ENCODE peak calls at places on chromosomes 13 and 19, in eight cellular contexts. A is stomach, T is aorta, Z is HAP-1, G is spleen, K is GM23338, S is gastrocnemius medialis, P is mucosa of descending colon. E is an unnamed sample. For H3K36me3, the result is how much of the 10 kb centered on the place peaks cover.

GRCh38 chr19:46206176-46206575 is 23.4 kb upstream of the IGFL1 start:
- DNase-seq in A (no peak), T (peak), Z (no peak), G (no peak), K (no peak), S (peak), P (no peak), E (no peak)

GRCh38 chr13:99313473-99313872 is 6.3 kb upstream of the GPR183 start:
- DNase-seq in A (no peak), T (no peak), Z (no peak), G (no peak), K (peak), S (no peak), P (no peak), E (no peak)

GRCh38 chr19:23699521-23699860 is 12.5 kb upstream of the ZNF675 start:
- DNase-seq in A (no peak), T (no peak), Z (peak), G (no peak), K (no peak), S (no peak), P (no peak), E (no peak)

GRCh38 chr13:43127827-43128226 is 104.4 kb downstream of the DNAJC15 start:
- DNase-seq in A (no peak), T (no peak), Z (no peak), G (no peak), K (no peak), S (no peak), P (no peak), E (no peak)

GRCh38 chr19:768424-768823 is 17.5 kb downstream of the MISP start:
- DNase-seq in A (no peak), T (no peak), Z (no peak), G (no peak), K (no peak), S (no peak), P (no peak), E (no peak)

GRCh38 chr13:33918199-33918932 is 100.4 kb downstream of the RFC3 start:
- DNase-seq in A (no peak), T (no peak), Z (no peak), G (no peak), K (no peak), S (no peak), P (no peak), E (no peak)

GRCh38 chr13:29934531-29935308 is 84.3 kb upstream of the UBL3 start:
- DNase-seq in A (no peak), T (no peak), Z (no peak), G (no peak), K (no peak), S (no peak), P (no peak), E (no peak)

GRCh38 chr13:75359266-75359665 is 122.7 kb downstream of the TBC1D4 start:
- DNase-seq in A (no peak), T (no peak), Z (peak), G (no peak), K (peak), S (no peak), P (no peak), E (no peak)

GRCh38 chr19:311813-312261 is 20.6 kb upstream of the PLPP2 start:
- DNase-seq in A (peak), T (peak), Z (no peak), G (peak), K (no peak), S (no peak), P (peak), E (no peak)

GRCh38 chr19:11729586-11729985 is 9.2 kb downstream of the ZNF823 start:
- DNase-seq in A (no peak), T (no peak), Z (no peak), G (no peak), K (no peak), S (no peak), P (no peak), E (no peak)

GRCh38 chr19:41701401-41702075 is 6.9 kb upstream of the CEACAM5 start:
- DNase-seq in A (peak), T (peak), Z (peak), G (peak), K (peak), S (no peak), P (no peak), E (peak)

GRCh38 chr19:55028757-55029156 is 9.3 kb downstream of the GP6 start:
- DNase-seq in A (no peak), T (no peak), Z (no peak), G (no peak), K (no peak), S (no peak), P (no peak), E (no peak)

GRCh38 chr13:111256946-111257345 is 63.5 kb upstream of the TEX29 start:
- DNase-seq in A (no peak), T (no peak), Z (no peak), G (no peak), K (no peak), S (no peak), P (no peak), E (no peak)

GRCh38 chr19:15181394-15181793 is 19.4 kb downstream of the NOTCH3 start:
- DNase-seq in A (no peak), T (no peak), Z (no peak), G (no peak), K (peak), S (no peak), P (no peak), E (no peak)

GRCh38 chr19:15184776-15185175 is 16.0 kb downstream of the NOTCH3 start:
- DNase-seq in A (no peak), T (no peak), Z (no peak), G (no peak), K (no peak), S (no peak), P (no peak), E (no peak)

GRCh38 chr19:15178629-15179308 is 22.0 kb downstream of the NOTCH3 start:
- DNase-seq in A (no peak), T (no peak), Z (no peak), G (no peak), K (peak), S (no peak), P (no peak), E (no peak)

GRCh38 chr19:15177269-15178116 is 23.3 kb downstream of the NOTCH3 start:
- DNase-seq in A (peak), T (peak), Z (peak), G (peak), K (peak), S (peak), P (peak), E (peak)

DNA sequence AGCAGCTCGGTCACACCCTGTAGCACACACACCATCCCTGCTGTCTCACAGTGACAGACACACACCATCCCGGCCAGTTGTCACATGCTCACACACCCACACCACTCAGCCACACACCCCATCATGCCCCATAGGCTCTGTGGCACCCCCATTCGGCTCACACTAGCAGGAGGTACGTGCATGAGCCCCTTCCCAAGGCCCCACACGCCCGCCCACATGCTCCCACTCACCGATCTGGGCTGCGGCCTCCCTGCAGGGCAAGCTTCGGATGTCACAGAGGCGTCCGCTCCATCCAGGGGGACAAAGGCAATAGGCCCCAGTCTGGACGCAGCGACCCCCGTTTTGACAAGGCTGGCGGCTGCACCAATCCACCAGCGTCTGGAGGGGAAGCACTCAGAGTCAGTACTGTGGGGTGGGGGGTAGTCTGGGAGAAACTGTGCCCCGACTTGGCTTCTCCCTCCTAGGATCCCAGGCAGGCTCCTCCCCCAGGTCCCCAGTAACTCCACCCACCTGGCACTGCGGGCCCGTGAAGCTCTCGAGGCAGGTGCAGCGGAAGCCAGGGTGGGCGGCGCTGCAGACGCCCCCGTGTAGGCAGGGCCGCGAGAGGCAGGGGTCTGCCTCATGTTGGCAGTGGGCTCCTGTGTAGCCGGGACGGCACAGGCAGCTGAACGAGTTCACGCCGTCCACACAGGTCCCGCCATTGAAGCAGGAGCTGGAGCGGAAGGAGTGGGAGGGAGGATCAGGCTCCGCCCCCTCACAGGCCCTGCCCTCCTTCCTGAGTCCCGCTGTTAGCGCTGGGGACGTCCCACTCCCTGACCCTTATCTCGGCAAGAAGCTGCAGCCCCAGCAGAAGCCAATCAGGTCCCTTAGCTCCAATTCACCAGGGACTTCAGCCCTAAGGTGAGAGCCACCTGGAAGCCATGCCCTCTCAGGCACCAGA is 20.1 kb downstream of the NOTCH3 start:
- DNase-seq in A (peak), T (no peak), Z (no peak), G (peak), K (peak), S (no peak), P (no peak), E (no peak)
- H3K36me3 ChIP-seq in A (under half), T (under half), Z (under half), G (under half), K (under half), S (under half), P (under half), E (under half)

GRCh38 chr13:107091386-107091785 is 523.4 kb upstream of the ARGLU1 start:
- DNase-seq in A (no peak), T (no peak), Z (no peak), G (no peak), K (no peak), S (no peak), P (no peak), E (no peak)
- H3K36me3 ChIP-seq in A (under half), T (under half), Z (under half), G (under half), K (under half), S (under half), P (under half), E (under half)

GRCh38 chr13:100314132-100314910 is 225.4 kb downstream of the PCCA start:
- DNase-seq in A (no peak), T (no peak), Z (no peak), G (no peak), K (no peak), S (no peak), P (no peak), E (no peak)
- H3K36me3 ChIP-seq in A (under half), T (under half), Z (under half), G (under half), K (under half), S (under half), P (under half), E (under half)

GRCh38 chr19:3646336-3647092 is 19.9 kb upstream of the CACTIN start:
- DNase-seq in A (no peak), T (no peak), Z (no peak), G (no peak), K (no peak), S (no peak), P (no peak), E (no peak)
- H3K36me3 ChIP-seq in A (half or more), T (under half), Z (under half), G (half or more), K (under half), S (under half), P (under half), E (half or more)

GRCh38 chr19:16228637-16229321 is 31.1 kb downstream of the AP1M1 start:
- DNase-seq in A (no peak), T (no peak), Z (no peak), G (no peak), K (no peak), S (no peak), P (no peak), E (no peak)

GRCh38 chr19:16232127-16232526 is 34.4 kb downstream of the AP1M1 start:
- DNase-seq in A (no peak), T (no peak), Z (no peak), G (no peak), K (no peak), S (no peak), P (no peak), E (no peak)

GRCh38 chr19:16226878-16227836 is 29.4 kb downstream of the AP1M1 start:
- DNase-seq in A (no peak), T (no peak), Z (no peak), G (no peak), K (no peak), S (no peak), P (no peak), E (no peak)

GRCh38 chr19:16227837-16228636 is 30.3 kb downstream of the AP1M1 start:
- DNase-seq in A (no peak), T (no peak), Z (no peak), G (no peak), K (no peak), S (no peak), P (no peak), E (no peak)

DNA sequence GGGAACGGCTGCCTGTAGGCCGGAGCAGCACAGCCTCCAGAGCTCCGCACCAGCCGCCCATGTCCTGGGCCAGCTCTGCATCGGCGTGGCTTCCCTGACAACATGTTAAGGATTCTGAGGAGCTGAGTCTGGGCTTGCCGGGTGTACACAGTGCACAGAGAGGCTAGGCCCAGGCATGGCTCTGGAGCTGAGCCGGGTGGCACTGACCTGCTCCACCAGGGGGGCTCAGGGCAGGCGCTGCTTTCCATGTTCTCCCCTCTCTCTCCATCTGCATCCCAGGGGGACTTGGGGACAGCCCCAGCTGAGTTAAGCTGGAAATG is 31.6 kb downstream of the AP1M1 start:
- DNase-seq in A (no peak), T (no peak), Z (no peak), G (no peak), K (no peak), S (no peak), P (no peak), E (no peak)
- H3K36me3 ChIP-seq in A (half or more), T (under half), Z (under half), G (half or more), K (under half), S (under half), P (under half), E (half or more)

DNA sequence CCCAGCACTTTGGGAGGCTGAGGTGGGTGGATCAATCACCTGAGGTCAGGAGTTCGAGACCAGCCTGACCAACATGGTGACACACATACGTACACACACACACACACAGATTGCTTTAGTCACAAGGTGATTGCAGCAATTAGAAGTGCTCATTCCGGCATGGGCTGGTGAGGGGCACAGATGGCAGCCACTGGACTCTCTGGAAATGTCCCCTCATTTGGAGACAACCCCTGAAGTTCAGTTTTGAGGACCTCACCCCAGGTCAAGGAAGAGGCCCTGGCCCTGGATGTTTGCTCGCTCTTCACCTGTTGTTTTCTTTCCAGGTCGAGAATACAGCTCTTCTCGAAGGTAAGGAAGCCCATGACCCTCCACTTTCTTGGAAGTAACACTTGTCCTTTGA is 6.1 kb downstream of the ZNF296 start:
- DNase-seq in A (no peak), T (no peak), Z (no peak), G (no peak), K (no peak), S (no peak), P (no peak), E (no peak)
- H3K36me3 ChIP-seq in A (half or more), T (under half), Z (half or more), G (half or more), K (under half), S (under half), P (under half), E (under half)

GRCh38 chr13:113819731-113820715 is 43.9 kb downstream of the GAS6 start:
- DNase-seq in A (no peak), T (peak), Z (no peak), G (peak), K (no peak), S (no peak), P (no peak), E (no peak)
- H3K36me3 ChIP-seq in A (under half), T (under half), Z (under half), G (half or more), K (under half), S (under half), P (under half), E (under half)

GRCh38 chr19:57830071-57830602 is at the start of gene ZNF587B:
- DNase-seq in A (peak), T (peak), Z (peak), G (peak), K (peak), S (peak), P (no peak), E (peak)

GRCh38 chr19:57820599-57820998 is 5.9 kb upstream of the ZNF552 start:
- DNase-seq in A (no peak), T (no peak), Z (no peak), G (no peak), K (no peak), S (no peak), P (no peak), E (no peak)

GRCh38 chr19:57829316-57829715 is 783 bp upstream of the ZNF587B start:
- DNase-seq in A (no peak), T (no peak), Z (no peak), G (no peak), K (no peak), S (no peak), P (no peak), E (no peak)

GRCh38 chr19:57825501-57825900 is 4.6 kb upstream of the ZNF587B start:
- DNase-seq in A (no peak), T (no peak), Z (no peak), G (no peak), K (no peak), S (no peak), P (no peak), E (no peak)
- H3K36me3 ChIP-seq in A (under half), T (under half), Z (under half), G (under half), K (under half), S (under half), P (under half), E (under half)

DNA sequence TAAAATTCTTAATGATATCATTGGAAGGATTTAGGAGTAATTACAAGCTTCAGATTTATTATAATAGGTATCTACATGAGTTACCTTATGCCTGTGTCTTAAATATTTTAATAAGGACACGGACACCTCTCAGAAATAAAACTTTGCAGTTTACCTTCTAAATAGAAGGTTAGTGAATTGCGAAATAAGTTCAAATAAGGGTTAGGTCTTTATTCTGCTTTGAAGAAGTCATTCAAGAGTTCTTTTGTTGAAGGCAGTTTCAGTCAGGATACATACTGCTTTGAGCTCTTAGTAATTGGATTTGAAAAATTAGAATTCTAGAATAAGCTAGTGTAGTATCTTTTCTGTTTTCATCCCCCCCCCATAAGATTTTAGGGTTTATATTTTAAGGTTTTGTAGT is 53.0 kb downstream of the NAA16 start:
- DNase-seq in A (no peak), T (no peak), Z (no peak), G (no peak), K (no peak), S (no peak), P (no peak), E (no peak)
- H3K36me3 ChIP-seq in A (half or more), T (under half), Z (under half), G (half or more), K (under half), S (under half), P (under half), E (under half)

E was measured in Peyer's patch.